ENCODE peak calls at places on chromosomes 1 and 21, in four cellular contexts. B, S, O and H are unnamed samples.

GRCh38 chr1:203175237-203176181 is at the start of gene MYBPH:
- ATAC-seq in B (no peak), S (peak; percentile 5), O (peak; percentile 6), H (peak; percentile 46)

GRCh38 chr1:175042650-175043049 is 19.4 kb upstream of the MRPS14 start:
- ATAC-seq in B (no peak), S (no peak), O (no peak), H (no peak)

GRCh38 chr1:63563745-63564144 is 29.5 kb upstream of the PGM1 start:
- ATAC-seq in B (no peak), S (no peak), O (no peak), H (no peak)

GRCh38 chr1:46675549-46676314 is 4.1 kb downstream of the TEX38 start:
- ATAC-seq in B (peak; percentile 73), S (no peak), O (peak; percentile 27), H (no peak)

GRCh38 chr1:212162635-212163034 is 122.6 kb upstream of the PPP2R5A start:
- ATAC-seq in B (no peak), S (peak; percentile 75), O (peak; percentile 55), H (no peak)

GRCh38 chr1:114588196-114588689 is 6.8 kb upstream of the BCAS2 start:
- ATAC-seq in B (no peak), S (no peak), O (peak; percentile 75), H (no peak)

GRCh38 chr1:43222876-43223275 is 46.9 kb upstream of the TMEM125 start:
- ATAC-seq in B (no peak), S (no peak), O (no peak), H (no peak)

GRCh38 chr1:161313554-161314200 is 504 bp upstream of the SDHC start:
- ATAC-seq in B (no peak), S (peak; percentile 28), O (no peak), H (no peak)

GRCh38 chr1:247857069-247857985 is at the start of gene TRIM58:
- ATAC-seq in B (no peak), S (no peak), O (peak; percentile 33), H (peak; percentile 92)

GRCh38 chr1:202858306-202858705 is 30.6 kb downstream of the RABIF start:
- ATAC-seq in B (no peak), S (no peak), O (no peak), H (peak; percentile 77)

GRCh38 chr1:24992124-24992760 is 62.2 kb upstream of the RUNX3 start:
- ATAC-seq in B (no peak), S (no peak), O (no peak), H (no peak)

GRCh38 chr21:42148097-42148496 is 70.8 kb upstream of the ABCG1 start:
- ATAC-seq in B (no peak), S (no peak), O (no peak), H (no peak)

GRCh38 chr1:30466610-30467009 is 256.8 kb downstream of the MATN1 start:
- ATAC-seq in B (no peak), S (no peak), O (no peak), H (no peak)

GRCh38 chr1:95382385-95382784 is 148.4 kb downstream of the RWDD3 start:
- ATAC-seq in B (no peak), S (no peak), O (no peak), H (no peak)

GRCh38 chr1:95384570-95384969 is 150.6 kb downstream of the RWDD3 start:
- ATAC-seq in B (no peak), S (no peak), O (no peak), H (no peak)

GRCh38 chr1:95380909-95381308 is 146.9 kb downstream of the RWDD3 start:
- ATAC-seq in B (no peak), S (no peak), O (no peak), H (no peak)

GRCh38 chr1:95386371-95386770 is 152.4 kb downstream of the RWDD3 start:
- ATAC-seq in B (no peak), S (no peak), O (no peak), H (no peak)

GRCh38 chr1:95381980-95382379 is 148.0 kb downstream of the RWDD3 start:
- ATAC-seq in B (no peak), S (no peak), O (no peak), H (no peak)
- H3K27ac ChIP-seq in B (no peak overlapping the region), S (no peak overlapping the region), O (no peak overlapping the region), H (no peak overlapping the region)

DNA sequence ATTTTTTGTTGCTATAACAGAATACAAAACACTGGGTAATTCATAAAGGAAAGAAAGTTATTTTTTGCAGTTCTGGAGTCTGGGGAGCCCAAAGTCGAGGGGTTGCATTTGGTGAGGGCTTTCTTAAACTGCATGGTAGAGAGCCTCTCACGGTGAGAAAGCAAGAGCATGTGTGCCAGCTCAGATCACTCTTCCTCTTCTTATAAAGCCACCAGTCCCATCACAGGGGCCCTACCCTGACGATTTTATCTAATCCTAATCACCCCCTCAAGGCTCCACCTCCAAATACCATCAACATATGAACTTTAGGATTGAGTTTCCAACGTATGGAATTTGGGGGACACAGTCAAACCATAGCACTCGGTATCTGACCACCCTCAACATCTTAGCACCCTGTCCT is 1.0 kb upstream of the STRIP1 start:
- ATAC-seq in B (no peak), S (no peak), O (no peak), H (no peak)
- H3K27ac ChIP-seq in B (no peak overlapping the region), S (no peak overlapping the region), O (no peak overlapping the region), H (no peak overlapping the region)

GRCh38 chr1:12315126-12315525 is 85.3 kb downstream of the VPS13D start:
- ATAC-seq in B (no peak), S (no peak), O (no peak), H (no peak)
- H3K27ac ChIP-seq in B (no peak overlapping the region), S (no peak overlapping the region), O (no peak overlapping the region), H (peak overlapping the region; percentile 92)

GRCh38 chr1:93702828-93703183 is 21.2 kb upstream of the BCAR3 start:
- ATAC-seq in B (no peak), S (peak; percentile 71), O (peak; percentile 9), H (no peak)
- H3K27ac ChIP-seq in B (no peak overlapping the region), S (peak overlapping the region; percentile 93), O (no peak overlapping the region), H (no peak overlapping the region)

GRCh38 chr1:107670397-107670796 is 294.6 kb downstream of the VAV3 start:
- ATAC-seq in B (no peak), S (no peak), O (no peak), H (peak; percentile 55)

GRCh38 chr1:107669996-107670395 is 295.0 kb downstream of the VAV3 start:
- ATAC-seq in B (no peak), S (no peak), O (no peak), H (peak; percentile 93)

GRCh38 chr1:107664882-107665871 is 299.8 kb downstream of the VAV3 start:
- ATAC-seq in B (no peak), S (no peak), O (no peak), H (no peak)

GRCh38 chr1:107666493-107666892 is 298.5 kb downstream of the VAV3 start:
- ATAC-seq in B (no peak), S (no peak), O (no peak), H (no peak)

GRCh38 chr1:107668762-107669161 is 296.2 kb downstream of the VAV3 start:
- ATAC-seq in B (no peak), S (no peak), O (no peak), H (no peak)
- H3K27ac ChIP-seq in B (no peak overlapping the region), S (no peak overlapping the region), O (no peak overlapping the region), H (peak overlapping the region; percentile 73)